ENCODE peak calls at places on chromosomes 3 and 15, in five cellular contexts. One of them, this sample, is unnamed.

GRCh38 chr15:31235298-31236183 is 91.1 kb upstream of the KLF13 start:
- DNase-seq in cardiac muscle cell: peak; percentile 75
- DNase-seq in HFF-Myc: no peak
- DNase-seq in hepatocyte: peak; percentile 72
- DNase-seq in stomach: peak; percentile 59
- DNase-seq in this sample: no peak

GRCh38 chr3:140922634-140923033 is 19.0 kb upstream of the SLC25A36 start:
- DNase-seq in cardiac muscle cell: peak; percentile 28
- DNase-seq in HFF-Myc: no peak
- DNase-seq in hepatocyte: peak; percentile 26
- DNase-seq in stomach: no peak
- DNase-seq in this sample: no peak

GRCh38 chr3:186643493-186643892 is 3.3 kb downstream of the FETUB start:
- DNase-seq in cardiac muscle cell: no peak
- DNase-seq in HFF-Myc: no peak
- DNase-seq in hepatocyte: no peak
- DNase-seq in stomach: no peak
- DNase-seq in this sample: no peak

GRCh38 chr15:81749667-81750360 is 296.0 kb downstream of the MEX3B start:
- DNase-seq in cardiac muscle cell: no peak
- DNase-seq in HFF-Myc: no peak
- DNase-seq in hepatocyte: no peak
- DNase-seq in stomach: no peak
- DNase-seq in this sample: no peak

GRCh38 chr3:101685050-101685400 is 1.5 kb downstream of the RPL24 start:
- DNase-seq in cardiac muscle cell: no peak
- DNase-seq in HFF-Myc: no peak
- DNase-seq in hepatocyte: no peak
- DNase-seq in stomach: no peak
- DNase-seq in this sample: no peak

GRCh38 chr3:10204921-10205320 is 40.2 kb downstream of the IRAK2 start:
- DNase-seq in cardiac muscle cell: no peak
- DNase-seq in HFF-Myc: no peak
- DNase-seq in hepatocyte: no peak
- DNase-seq in stomach: no peak
- DNase-seq in this sample: no peak

GRCh38 chr15:51499379-51499976 is 123.1 kb downstream of the DMXL2 start:
- DNase-seq in cardiac muscle cell: peak; percentile 67
- DNase-seq in HFF-Myc: peak; percentile 21
- DNase-seq in hepatocyte: peak; percentile 28
- DNase-seq in stomach: no peak
- DNase-seq in this sample: peak; percentile 2

GRCh38 chr3:156382458-156383346 is 172.2 kb downstream of the SSR3 start:
- DNase-seq in cardiac muscle cell: peak; percentile 55
- DNase-seq in HFF-Myc: no peak
- DNase-seq in hepatocyte: no peak
- DNase-seq in stomach: peak; percentile 34
- DNase-seq in this sample: no peak

GRCh38 chr3:154178172-154178571 is 57.0 kb downstream of the ARHGEF26 start:
- DNase-seq in cardiac muscle cell: no peak
- DNase-seq in HFF-Myc: no peak
- DNase-seq in hepatocyte: no peak
- DNase-seq in stomach: no peak
- DNase-seq in this sample: no peak

GRCh38 chr3:143676742-143677141 is 171.5 kb downstream of the SLC9A9 start:
- DNase-seq in cardiac muscle cell: no peak
- DNase-seq in HFF-Myc: no peak
- DNase-seq in hepatocyte: no peak
- DNase-seq in stomach: no peak
- DNase-seq in this sample: no peak

GRCh38 chr3:134974621-134975020 is 179.6 kb downstream of the EPHB1 start:
- DNase-seq in cardiac muscle cell: no peak
- DNase-seq in HFF-Myc: no peak
- DNase-seq in hepatocyte: no peak
- DNase-seq in stomach: no peak
- DNase-seq in this sample: no peak

GRCh38 chr15:46354443-46354842 is 719.6 kb downstream of the SQOR start:
- DNase-seq in cardiac muscle cell: no peak
- DNase-seq in HFF-Myc: no peak
- DNase-seq in hepatocyte: no peak
- DNase-seq in stomach: no peak
- DNase-seq in this sample: no peak

GRCh38 chr3:96700322-96701315 is 113.8 kb upstream of the EPHA6 start:
- DNase-seq in cardiac muscle cell: no peak
- DNase-seq in HFF-Myc: no peak
- DNase-seq in hepatocyte: peak; percentile 36
- DNase-seq in stomach: no peak
- DNase-seq in this sample: no peak

GRCh38 chr15:36924076-36924475 is 176.3 kb downstream of the MEIS2 start:
- DNase-seq in cardiac muscle cell: no peak
- DNase-seq in HFF-Myc: no peak
- DNase-seq in hepatocyte: no peak
- DNase-seq in stomach: no peak
- DNase-seq in this sample: no peak

GRCh38 chr3:159762981-159763465 is 225.6 kb upstream of the IL12A start:
- DNase-seq in cardiac muscle cell: peak; percentile 85
- DNase-seq in HFF-Myc: peak; percentile 62
- DNase-seq in hepatocyte: peak; percentile 79
- DNase-seq in stomach: peak; percentile 32
- DNase-seq in this sample: no peak

GRCh38 chr3:159760056-159760455 is 228.6 kb upstream of the IL12A start:
- DNase-seq in cardiac muscle cell: no peak
- DNase-seq in HFF-Myc: no peak
- DNase-seq in hepatocyte: no peak
- DNase-seq in stomach: no peak
- DNase-seq in this sample: no peak

GRCh38 chr3:159761377-159761776 is 227.3 kb upstream of the IL12A start:
- DNase-seq in cardiac muscle cell: peak; percentile 49
- DNase-seq in HFF-Myc: no peak
- DNase-seq in hepatocyte: no peak
- DNase-seq in stomach: peak; percentile 44
- DNase-seq in this sample: no peak

GRCh38 chr3:159762238-159762637 is 226.4 kb upstream of the IL12A start:
- DNase-seq in cardiac muscle cell: no peak
- DNase-seq in HFF-Myc: no peak
- DNase-seq in hepatocyte: no peak
- DNase-seq in stomach: no peak
- DNase-seq in this sample: no peak

GRCh38 chr3:159761826-159762225 is 226.8 kb upstream of the IL12A start:
- DNase-seq in cardiac muscle cell: no peak
- DNase-seq in HFF-Myc: no peak
- DNase-seq in hepatocyte: no peak
- DNase-seq in stomach: no peak
- DNase-seq in this sample: no peak
- H3K4me3 ChIP-seq in cardiac muscle cell: no peak overlapping the region
- H3K4me3 ChIP-seq in HFF-Myc: peak overlapping the region; percentile 80
- H3K4me3 ChIP-seq in hepatocyte: no peak overlapping the region
- H3K4me3 ChIP-seq in stomach: no peak overlapping the region
- H3K4me3 ChIP-seq in this sample: peak overlapping the region; percentile 73

DNA sequence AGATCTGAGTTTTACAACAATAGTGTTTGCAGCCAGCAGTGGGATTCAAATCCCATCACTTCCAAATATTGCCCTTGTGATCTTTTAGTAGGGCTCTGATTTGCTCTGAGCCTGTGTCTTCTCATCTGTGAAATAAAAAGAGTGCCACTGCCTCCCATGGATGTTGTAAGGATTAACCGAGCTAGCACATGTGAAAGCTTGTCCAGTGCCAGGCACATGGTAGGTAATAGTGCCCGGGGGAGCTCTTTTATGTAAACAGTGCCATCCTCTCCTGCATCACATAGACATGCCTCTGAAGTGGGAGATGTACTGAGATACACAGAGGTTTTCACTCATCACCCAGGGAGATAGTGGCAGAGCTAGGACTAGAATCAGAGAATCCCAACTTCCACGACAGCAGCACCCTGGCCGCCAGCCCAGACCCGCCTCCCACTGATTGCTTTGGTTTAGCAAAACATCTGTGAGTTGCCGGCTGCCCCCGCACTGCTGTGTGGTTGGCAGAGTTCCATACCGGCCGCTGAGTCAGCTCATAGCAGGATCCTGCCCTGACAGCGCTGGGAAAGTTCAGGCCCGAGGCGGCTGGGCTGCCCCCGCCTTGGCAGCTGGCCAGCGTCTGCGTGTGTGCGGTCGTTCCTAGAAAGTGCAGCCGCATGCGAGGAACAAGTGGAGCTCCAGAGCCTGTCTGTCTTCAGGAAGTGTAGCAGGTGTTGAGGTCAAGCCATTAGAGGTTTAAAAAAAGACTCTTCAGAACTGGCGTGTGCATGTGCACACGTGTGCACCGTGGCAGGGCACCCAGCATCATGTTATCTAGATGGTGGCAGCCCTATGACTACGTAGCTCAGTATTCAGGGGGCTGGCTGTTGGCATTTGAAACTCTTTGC is 5.0 kb downstream of the ARID3B start:
- DNase-seq in cardiac muscle cell: peak; percentile 100
- DNase-seq in HFF-Myc: peak; percentile 98
- DNase-seq in hepatocyte: peak; percentile 97
- DNase-seq in stomach: peak; percentile 94
- DNase-seq in this sample: peak; percentile 75
- TF ChIP-seq CTCF in cardiac muscle cell: no peak
- TF ChIP-seq CTCF in HFF-Myc: no peak
- TF ChIP-seq CTCF in hepatocyte: no peak
- TF ChIP-seq CTCF in stomach: no peak
- TF ChIP-seq CTCF in this sample: peak; percentile 4

GRCh38 chr3:14037211-14037610 is 87.5 kb downstream of the CHCHD4 start:
- DNase-seq in cardiac muscle cell: no peak
- DNase-seq in HFF-Myc: no peak
- DNase-seq in hepatocyte: no peak
- DNase-seq in stomach: no peak
- DNase-seq in this sample: no peak
- H3K4me3 ChIP-seq in cardiac muscle cell: no peak overlapping the region
- H3K4me3 ChIP-seq in HFF-Myc: no peak overlapping the region
- H3K4me3 ChIP-seq in hepatocyte: no peak overlapping the region
- H3K4me3 ChIP-seq in stomach: no peak overlapping the region
- H3K4me3 ChIP-seq in this sample: no peak overlapping the region

GRCh38 chr3:11638669-11639402 is 4.9 kb downstream of the VGLL4 start:
- DNase-seq in cardiac muscle cell: no peak
- DNase-seq in HFF-Myc: no peak
- DNase-seq in hepatocyte: no peak
- DNase-seq in stomach: no peak
- DNase-seq in this sample: no peak

GRCh38 chr3:11635671-11636371 is 7.9 kb downstream of the VGLL4 start:
- DNase-seq in cardiac muscle cell: no peak
- DNase-seq in HFF-Myc: no peak
- DNase-seq in hepatocyte: no peak
- DNase-seq in stomach: no peak
- DNase-seq in this sample: no peak

GRCh38 chr3:11636372-11636760 is 7.3 kb downstream of the VGLL4 start:
- DNase-seq in cardiac muscle cell: no peak
- DNase-seq in HFF-Myc: no peak
- DNase-seq in hepatocyte: no peak
- DNase-seq in stomach: no peak
- DNase-seq in this sample: no peak

GRCh38 chr3:11640009-11640673 is 3.6 kb downstream of the VGLL4 start:
- DNase-seq in cardiac muscle cell: no peak
- DNase-seq in HFF-Myc: no peak
- DNase-seq in hepatocyte: no peak
- DNase-seq in stomach: no peak
- DNase-seq in this sample: no peak

GRCh38 chr3:11637901-11638668 is 5.6 kb downstream of the VGLL4 start:
- DNase-seq in cardiac muscle cell: peak; percentile 52
- DNase-seq in HFF-Myc: peak; percentile 63
- DNase-seq in hepatocyte: no peak
- DNase-seq in stomach: no peak
- DNase-seq in this sample: no peak
- TF ChIP-seq CTCF in cardiac muscle cell: no peak
- TF ChIP-seq CTCF in HFF-Myc: no peak
- TF ChIP-seq CTCF in hepatocyte: no peak
- TF ChIP-seq CTCF in stomach: no peak
- TF ChIP-seq CTCF in this sample: no peak

DNA sequence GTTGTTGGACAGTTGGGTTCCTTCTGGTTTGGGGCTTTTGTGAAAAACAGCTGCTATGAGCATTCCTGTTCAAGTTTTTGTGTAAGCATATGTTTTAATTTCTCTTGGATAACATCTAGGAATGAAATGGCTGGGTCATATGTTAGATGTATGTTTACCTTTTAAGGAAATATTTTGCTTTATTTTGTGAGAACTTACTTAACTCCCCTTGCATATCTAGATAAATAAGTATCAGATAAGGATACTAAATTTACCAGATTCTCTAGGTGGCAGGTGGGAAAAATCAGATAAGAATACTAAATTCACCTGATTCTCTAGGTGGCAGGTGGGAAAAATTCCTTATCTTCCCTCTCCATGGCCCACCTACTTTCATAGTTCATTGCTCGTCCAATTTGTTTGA is 1.1 kb upstream of the PLS1 start:
- DNase-seq in cardiac muscle cell: no peak
- DNase-seq in HFF-Myc: no peak
- DNase-seq in hepatocyte: no peak
- DNase-seq in stomach: no peak
- DNase-seq in this sample: no peak
- H3K4me3 ChIP-seq in cardiac muscle cell: peak overlapping the region; percentile 57
- H3K4me3 ChIP-seq in HFF-Myc: no peak overlapping the region
- H3K4me3 ChIP-seq in hepatocyte: no peak overlapping the region
- H3K4me3 ChIP-seq in stomach: peak overlapping the region; percentile 61
- H3K4me3 ChIP-seq in this sample: peak overlapping the region; percentile 82

GRCh38 chr3:191783039-191783438 is 322.1 kb downstream of the PYDC2 start:
- DNase-seq in cardiac muscle cell: no peak
- DNase-seq in HFF-Myc: no peak
- DNase-seq in hepatocyte: no peak
- DNase-seq in stomach: no peak
- DNase-seq in this sample: no peak
- TF ChIP-seq CTCF in cardiac muscle cell: no peak
- TF ChIP-seq CTCF in HFF-Myc: no peak
- TF ChIP-seq CTCF in hepatocyte: no peak
- TF ChIP-seq CTCF in stomach: no peak
- TF ChIP-seq CTCF in this sample: no peak

GRCh38 chr3:107911337-107912000 is 179.4 kb downstream of the CD47 start:
- DNase-seq in cardiac muscle cell: no peak
- DNase-seq in HFF-Myc: no peak
- DNase-seq in hepatocyte: no peak
- DNase-seq in stomach: no peak
- DNase-seq in this sample: no peak
- H3K4me3 ChIP-seq in cardiac muscle cell: no peak overlapping the region
- H3K4me3 ChIP-seq in HFF-Myc: no peak overlapping the region
- H3K4me3 ChIP-seq in hepatocyte: no peak overlapping the region
- H3K4me3 ChIP-seq in stomach: no peak overlapping the region
- H3K4me3 ChIP-seq in this sample: no peak overlapping the region